ENCODE peak calls at places on chromosome 21, in nine cellular contexts. A is fibroblast of lung, R is AG20443, C is fibroblast of mammary gland, K is NCI-H1105 treated with DMSO at 0.1 percent for 48 hours, T is NCI-H1417, M is HEK293T, V is activated gamma-delta T cell treated with Interleukin-2 at 50 U/mL for 16 hours, X is uterus. O is an unnamed sample.
A peak's percentile ranks its signal among the peaks of the same experiment; 100 is the strongest.

GRCh38 chr21:45448810-45449657 is 44.1 kb downstream of the COL18A1 start:
- DNase-seq in A (no peak), R (no peak), C (no peak), K (no peak), T (peak; percentile 33), M (no peak), V (no peak), X (no peak), O (no peak)

GRCh38 chr21:32426592-32427051 is 14.1 kb downstream of the EVA1C start:
- DNase-seq in A (peak; percentile 87), R (peak; percentile 63), C (no peak), K (no peak), T (no peak), M (no peak), V (no peak), X (no peak), O (no peak)

GRCh38 chr21:28207776-28208175 is 784.9 kb downstream of the LTN1 start:
- DNase-seq in A (peak; percentile 54), R (peak; percentile 76), C (peak; percentile 85), K (no peak), T (peak; percentile 11), M (no peak), V (no peak), X (no peak), O (no peak)

GRCh38 chr21:43734830-43735229 is 15.9 kb downstream of the PDXK start:
- DNase-seq in A (peak; percentile 87), R (no peak), C (peak; percentile 72), K (no peak), T (no peak), M (no peak), V (no peak), X (no peak), O (no peak)

GRCh38 chr21:42527489-42528158 is 14.0 kb downstream of the SLC37A1 start:
- DNase-seq in A (no peak), R (no peak), C (no peak), K (no peak), T (peak; percentile 19), M (no peak), V (peak; percentile 42), X (no peak), O (no peak)

GRCh38 chr21:26148071-26148470 is 22.5 kb downstream of the APP start:
- DNase-seq in A (no peak), R (peak; percentile 32), C (no peak), K (no peak), T (no peak), M (no peak), V (no peak), X (no peak), O (no peak)

GRCh38 chr21:41630249-41630648 is 122.3 kb upstream of the TMPRSS2 start:
- DNase-seq in A (peak; percentile 100), R (peak; percentile 92), C (peak; percentile 100), K (no peak), T (no peak), M (no peak), V (no peak), X (peak; percentile 22), O (no peak)

GRCh38 chr21:42395910-42396625 is at the start of gene TMPRSS3:
- DNase-seq in A (no peak), R (no peak), C (no peak), K (no peak), T (no peak), M (no peak), V (no peak), X (no peak), O (peak; percentile 5)

GRCh38 chr21:33761104-33762036 is 119.1 kb downstream of the ITSN1 start:
- DNase-seq in A (peak; percentile 100), R (peak; percentile 80), C (peak; percentile 99), K (no peak), T (no peak), M (peak; percentile 72), V (no peak), X (peak; percentile 26), O (no peak)

GRCh38 chr21:16082038-16082816 is 352.4 kb downstream of the USP25 start:
- DNase-seq in A (no peak), R (peak; percentile 14), C (peak; percentile 55), K (peak; percentile 48), T (no peak), M (no peak), V (no peak), X (no peak), O (no peak)

O was measured in NCI-H774.